ENCODE peak calls at places on chromosomes 4 and X, in seven cellular contexts. R is activated CD4-positive, alpha-beta T cell treated with anti-CD3 and anti-CD28 coated beads for 24 hours; P is psoas muscle; J is stimulated activated CD4-positive, alpha-beta T cell treated with anti-CD3 and anti-CD28 coated beads, TNF-alpha, amount 100 ng/mL, for 24 hours; H is T follicular helper cell; O is GM12865; C is activated naive CD8-positive, alpha-beta T cell treated with anti-CD3 and anti-CD28 coated beads, Interleukin-2, amount 50 U/mL, for 16 hours. F is an unnamed sample.

GRCh38 chrX:153766098-153766817 is 2.2 kb downstream of the PLXNB3 start:
- DNase-seq in H (no peak), C (peak; percentile 17), R (peak; percentile 28), J (peak; percentile 32), O (peak; percentile 0), P (peak; percentile 49), F (peak; percentile 39)

GRCh38 chr4:88690355-88690754 is 7.3 kb downstream of the NAP1L5 start:
- DNase-seq in P (no peak), C (no peak), J (no peak), H (no peak), O (no peak), R (no peak), F (no peak)

GRCh38 chrX:24506082-24506481 is 41.0 kb downstream of the PDK3 start:
- DNase-seq in C (no peak), O (peak; percentile 41), J (peak; percentile 9), H (no peak), P (no peak), R (no peak), F (peak; percentile 14)

GRCh38 chr4:87270144-87270543 is 49.7 kb upstream of the KLHL8 start:
- DNase-seq in R (no peak), H (no peak), C (no peak), P (no peak), O (peak; percentile 37), J (no peak), F (peak; percentile 9)

GRCh38 chr4:15003441-15003890 is 1.2 kb downstream of the CPEB2 start:
- DNase-seq in P (peak; percentile 81), J (peak; percentile 54), H (peak; percentile 45), C (peak; percentile 26), R (peak; percentile 41), O (peak; percentile 75), F (peak; percentile 66)

GRCh38 chr4:7828011-7828720 is 111.5 kb downstream of the AFAP1 start:
- DNase-seq in J (peak; percentile 37), P (peak; percentile 75), O (peak; percentile 59), C (no peak), R (peak; percentile 13), H (peak; percentile 9), F (peak; percentile 55)

GRCh38 chr4:142815834-142816233 is 30.3 kb downstream of the INPP4B start:
- DNase-seq in R (no peak), J (peak; percentile 16), C (no peak), O (peak; percentile 4), H (no peak), P (no peak), F (no peak)

GRCh38 chrX:38811515-38812239 is 10.4 kb downstream of the MID1IP1 start:
- DNase-seq in R (no peak), J (no peak), C (no peak), H (no peak), P (no peak), O (peak; percentile 21), F (no peak)

GRCh38 chr4:605702-606425 is 19.5 kb upstream of the PDE6B start:
- DNase-seq in H (no peak), C (no peak), R (no peak), O (no peak), J (no peak), P (no peak), F (no peak)

GRCh38 chrX:133600536-133600935 is 185.2 kb upstream of the GPC4 start:
- DNase-seq in R (no peak), H (no peak), J (no peak), C (no peak), O (no peak), P (no peak), F (no peak)

F was measured in GM13977.